ENCODE peak calls at places on chromosomes 12 and 14, in six cellular contexts. N is progenitor cell of endocrine pancreas; W is left colon; K is fibroblast of mammary gland; S is WTC11; Q is stimulated activated CD4-positive, alpha-beta T cell treated with anti-CD3 and anti-CD28 coated beads, Interleukin-4, amount 100 ng/mL, for 48 hours. E is an unnamed sample.

GRCh38 chr14:74348241-74348734 is at the start of gene VRTN:
- DNase-seq in K (no peak), Q (no peak), S (peak), W (no peak), N (no peak), E (no peak)

GRCh38 chr12:106522708-106523107 is 60.1 kb upstream of the RFX4 start:
- DNase-seq in N (no peak), S (no peak), W (no peak), K (no peak), Q (no peak), E (no peak)

GRCh38 chr14:97441740-97442362 is 644.7 kb downstream of the VRK1 start:
- DNase-seq in Q (no peak), K (no peak), N (no peak), W (no peak), S (no peak), E (no peak)

GRCh38 chr12:28973491-28973890 is 175.6 kb upstream of the FAR2 start:
- DNase-seq in W (no peak), N (no peak), K (no peak), Q (no peak), S (no peak), E (peak)

GRCh38 chr12:53078425-53079225 is 565 bp downstream of the SPRYD3 start:
- DNase-seq in Q (no peak), W (no peak), K (peak), N (no peak), S (no peak), E (no peak)

GRCh38 chr12:12017135-12017581 is 53.6 kb upstream of the BCL2L14 start:
- DNase-seq in N (no peak), K (no peak), Q (peak), S (no peak), W (no peak), E (no peak)

GRCh38 chr12:114835031-114835430 is 151.1 kb upstream of the TBX3 start:
- DNase-seq in S (no peak), N (no peak), W (no peak), Q (no peak), K (peak), E (peak)

GRCh38 chr12:50696931-50697330 is 67.0 kb upstream of the ATF1 start:
- DNase-seq in K (no peak), N (no peak), W (no peak), Q (no peak), S (no peak), E (no peak)

GRCh38 chr12:25550186-25550585 is 2.9 kb downstream of the LMNTD1 start:
- DNase-seq in Q (no peak), S (no peak), W (no peak), K (peak), N (no peak), E (peak)

GRCh38 chr14:21923820-21924219 is 250.2 kb upstream of the OR4E1 start:
- DNase-seq in Q (no peak), N (no peak), W (no peak), S (no peak), K (no peak), E (no peak)

GRCh38 chr12:98211914-98212695 is 303.3 kb upstream of the TMPO start:
- DNase-seq in N (no peak), K (no peak), Q (no peak), S (no peak), W (no peak), E (no peak)

GRCh38 chr12:85310456-85311076 is 30.5 kb downstream of the ALX1 start:
- DNase-seq in W (no peak), Q (no peak), S (no peak), K (peak), N (no peak), E (peak)

GRCh38 chr12:77160931-77161330 is 95.6 kb upstream of the E2F7 start:
- DNase-seq in N (no peak), K (no peak), S (no peak), W (no peak), Q (no peak), E (no peak)

GRCh38 chr12:65525501-65526141 is 247.1 kb downstream of the MSRB3 start:
- DNase-seq in K (peak), S (no peak), W (no peak), N (no peak), Q (no peak), E (peak)

GRCh38 chr12:121789233-121789781 is 4.2 kb downstream of the RHOF start:
- DNase-seq in Q (no peak), K (no peak), W (no peak), N (no peak), S (no peak), E (no peak)

GRCh38 chr12:11830298-11830937 is 180.9 kb downstream of the ETV6 start:
- DNase-seq in Q (no peak), N (no peak), K (no peak), W (no peak), S (no peak), E (no peak)

GRCh38 chr12:2651061-2651965 is 143.5 kb upstream of the FKBP4 start:
- DNase-seq in K (no peak), W (no peak), Q (no peak), N (no peak), S (peak), E (no peak)

GRCh38 chr14:48672506-48672905 is 913.7 kb downstream of the RPS29 start:
- DNase-seq in N (no peak), Q (no peak), W (no peak), S (no peak), K (no peak), E (no peak)

GRCh38 chr14:104358528-104359300 is 220.3 kb downstream of the KIF26A start:
- DNase-seq in Q (no peak), W (peak), S (no peak), N (no peak), K (no peak), E (no peak)

GRCh38 chr14:56881181-56881580 is 70.9 kb upstream of the OTX2 start:
- DNase-seq in W (no peak), Q (no peak), N (no peak), S (no peak), K (no peak), E (no peak)

E was measured in fibroblast of gingiva.